ENCODE peak calls at places on chromosomes 7 and 10, in nine cellular contexts. One of them, this sample, is unnamed.

GRCh38 chr7:46619723-46620310 is 698.7 kb upstream of the IGFBP3 start:
- DNase-seq in A549: no peak
- DNase-seq in SK-N-SH: no peak
- DNase-seq in HCT116: no peak
- DNase-seq in HL-60: no peak
- DNase-seq in Panc1: no peak
- DNase-seq in GM12878: no peak
- DNase-seq in HepG2: no peak
- DNase-seq in K562: no peak
- DNase-seq in this sample: no peak

GRCh38 chr10:6493521-6494451 is 86.3 kb downstream of the PRKCQ start:
- DNase-seq in A549: no peak
- DNase-seq in SK-N-SH: no peak
- DNase-seq in HCT116: no peak
- DNase-seq in HL-60: no peak
- DNase-seq in Panc1: no peak
- DNase-seq in GM12878: no peak
- DNase-seq in HepG2: no peak
- DNase-seq in K562: no peak
- DNase-seq in this sample: no peak

GRCh38 chr10:101879456-101880189 is 36.0 kb upstream of the KCNIP2 start:
- DNase-seq in A549: peak
- DNase-seq in SK-N-SH: no peak
- DNase-seq in HCT116: no peak
- DNase-seq in HL-60: no peak
- DNase-seq in Panc1: no peak
- DNase-seq in GM12878: no peak
- DNase-seq in HepG2: no peak
- DNase-seq in K562: no peak
- DNase-seq in this sample: no peak

GRCh38 chr7:51255536-51256243 is 60.9 kb downstream of the COBL start:
- DNase-seq in A549: no peak
- DNase-seq in SK-N-SH: no peak
- DNase-seq in HCT116: peak
- DNase-seq in HL-60: no peak
- DNase-seq in Panc1: no peak
- DNase-seq in GM12878: no peak
- DNase-seq in HepG2: no peak
- DNase-seq in K562: no peak
- DNase-seq in this sample: no peak

GRCh38 chr7:72805526-72806494 is 22.2 kb downstream of the TYW1B start:
- DNase-seq in A549: peak
- DNase-seq in SK-N-SH: no peak
- DNase-seq in HCT116: no peak
- DNase-seq in HL-60: peak
- DNase-seq in Panc1: no peak
- DNase-seq in GM12878: no peak
- DNase-seq in HepG2: peak
- DNase-seq in K562: peak
- DNase-seq in this sample: no peak

GRCh38 chr10:114577133-114577532 is 80.9 kb downstream of the ABLIM1 start:
- DNase-seq in A549: peak
- DNase-seq in SK-N-SH: no peak
- DNase-seq in HCT116: no peak
- DNase-seq in HL-60: no peak
- DNase-seq in Panc1: no peak
- DNase-seq in GM12878: no peak
- DNase-seq in HepG2: no peak
- DNase-seq in K562: no peak
- DNase-seq in this sample: no peak

GRCh38 chr7:28550580-28551205 is 138.4 kb downstream of the CREB5 start:
- DNase-seq in A549: no peak
- DNase-seq in SK-N-SH: no peak
- DNase-seq in HCT116: no peak
- DNase-seq in HL-60: no peak
- DNase-seq in Panc1: no peak
- DNase-seq in GM12878: no peak
- DNase-seq in HepG2: no peak
- DNase-seq in K562: no peak
- DNase-seq in this sample: no peak

GRCh38 chr10:124725791-124726190 is 18.4 kb downstream of the FAM53B start:
- DNase-seq in A549: no peak
- DNase-seq in SK-N-SH: no peak
- DNase-seq in HCT116: no peak
- DNase-seq in HL-60: no peak
- DNase-seq in Panc1: no peak
- DNase-seq in GM12878: no peak
- DNase-seq in HepG2: no peak
- DNase-seq in K562: no peak
- DNase-seq in this sample: no peak

GRCh38 chr7:45080265-45080957 is 8.4 kb downstream of the NACAD start:
- DNase-seq in A549: peak
- DNase-seq in SK-N-SH: peak
- DNase-seq in HCT116: no peak
- DNase-seq in HL-60: no peak
- DNase-seq in Panc1: no peak
- DNase-seq in GM12878: no peak
- DNase-seq in HepG2: no peak
- DNase-seq in K562: no peak
- DNase-seq in this sample: no peak

GRCh38 chr10:27369832-27370231 is 129.2 kb upstream of the ACBD5 start:
- DNase-seq in A549: peak
- DNase-seq in SK-N-SH: no peak
- DNase-seq in HCT116: no peak
- DNase-seq in HL-60: no peak
- DNase-seq in Panc1: no peak
- DNase-seq in GM12878: no peak
- DNase-seq in HepG2: no peak
- DNase-seq in K562: no peak
- DNase-seq in this sample: peak

GRCh38 chr7:110084177-110084807 is 1006.6 kb upstream of the LRRN3 start:
- DNase-seq in A549: no peak
- DNase-seq in SK-N-SH: no peak
- DNase-seq in HCT116: no peak
- DNase-seq in HL-60: no peak
- DNase-seq in Panc1: no peak
- DNase-seq in GM12878: no peak
- DNase-seq in HepG2: no peak
- DNase-seq in K562: no peak
- DNase-seq in this sample: no peak

DNA sequence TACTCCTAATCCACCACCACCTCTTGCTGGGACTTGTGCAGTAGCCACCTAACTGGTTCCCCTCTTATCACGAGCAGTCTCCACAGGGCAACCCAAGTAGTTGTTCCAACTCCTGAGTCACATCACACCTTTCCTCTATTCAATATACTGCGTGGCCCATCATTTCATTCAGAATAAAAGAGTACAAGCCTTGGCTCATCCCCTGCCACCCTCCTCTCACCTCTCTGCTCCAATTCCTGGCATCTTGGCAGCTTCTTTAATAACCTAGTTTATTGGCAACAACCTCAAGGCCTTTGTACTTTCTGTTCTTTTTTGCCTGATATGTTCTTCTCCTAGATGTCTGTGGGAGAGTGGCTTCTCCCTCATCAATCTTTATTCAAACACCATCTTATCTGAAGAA is 199.4 kb downstream of the KIAA1217 start:
- DNase-seq in A549: no peak
- DNase-seq in SK-N-SH: no peak
- DNase-seq in HCT116: no peak
- DNase-seq in HL-60: no peak
- DNase-seq in Panc1: no peak
- DNase-seq in GM12878: no peak
- DNase-seq in HepG2: no peak
- DNase-seq in K562: no peak
- DNase-seq in this sample: no peak
- TF ChIP-seq REST in A549: no peak
- TF ChIP-seq REST in SK-N-SH: no peak
- TF ChIP-seq REST in HCT116: no peak
- TF ChIP-seq REST in HL-60: no peak
- TF ChIP-seq REST in Panc1: no peak
- TF ChIP-seq REST in GM12878: no peak
- TF ChIP-seq REST in HepG2: no peak
- TF ChIP-seq REST in K562: no peak
- TF ChIP-seq REST in this sample: no peak

GRCh38 chr7:151897951-151898686 is 21.2 kb upstream of the PRKAG2 start:
- DNase-seq in A549: no peak
- DNase-seq in SK-N-SH: no peak
- DNase-seq in HCT116: no peak
- DNase-seq in HL-60: no peak
- DNase-seq in Panc1: no peak
- DNase-seq in GM12878: no peak
- DNase-seq in HepG2: no peak
- DNase-seq in K562: no peak
- DNase-seq in this sample: no peak

GRCh38 chr7:151895008-151895661 is 18.2 kb upstream of the PRKAG2 start:
- DNase-seq in A549: no peak
- DNase-seq in SK-N-SH: no peak
- DNase-seq in HCT116: no peak
- DNase-seq in HL-60: no peak
- DNase-seq in Panc1: no peak
- DNase-seq in GM12878: no peak
- DNase-seq in HepG2: no peak
- DNase-seq in K562: no peak
- DNase-seq in this sample: no peak

GRCh38 chr7:151895695-151896485 is 19.0 kb upstream of the PRKAG2 start:
- DNase-seq in A549: no peak
- DNase-seq in SK-N-SH: no peak
- DNase-seq in HCT116: no peak
- DNase-seq in HL-60: no peak
- DNase-seq in Panc1: no peak
- DNase-seq in GM12878: no peak
- DNase-seq in HepG2: no peak
- DNase-seq in K562: no peak
- DNase-seq in this sample: no peak

GRCh38 chr7:151896486-151896885 is 19.6 kb upstream of the PRKAG2 start:
- DNase-seq in A549: no peak
- DNase-seq in SK-N-SH: no peak
- DNase-seq in HCT116: no peak
- DNase-seq in HL-60: no peak
- DNase-seq in Panc1: no peak
- DNase-seq in GM12878: no peak
- DNase-seq in HepG2: no peak
- DNase-seq in K562: no peak
- DNase-seq in this sample: no peak

DNA sequence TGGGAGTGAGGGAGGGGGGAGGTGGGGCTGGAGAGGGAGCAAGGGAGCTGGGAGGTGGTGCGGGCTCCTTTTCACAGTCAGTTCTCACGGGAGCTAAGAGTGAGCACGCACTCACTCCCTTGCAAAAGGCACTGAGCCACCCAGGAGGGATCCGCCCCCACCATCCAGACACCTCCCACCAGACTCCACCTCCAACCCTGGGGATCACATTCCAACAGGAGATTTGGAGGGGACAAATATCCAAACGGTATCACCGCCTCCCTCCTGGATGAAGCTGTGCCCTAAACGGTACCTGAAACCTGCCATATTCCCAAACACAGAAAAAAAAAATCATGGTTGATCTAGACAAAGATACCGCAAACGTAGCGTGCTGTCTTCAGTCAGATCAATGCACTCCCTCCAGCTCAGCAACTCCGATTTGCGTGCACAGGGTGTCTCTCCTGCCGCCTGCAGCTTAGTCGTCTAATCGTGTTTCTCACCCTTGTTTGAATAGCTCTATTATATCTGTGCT is 20.3 kb upstream of the PRKAG2 start:
- DNase-seq in A549: no peak
- DNase-seq in SK-N-SH: no peak
- DNase-seq in HCT116: no peak
- DNase-seq in HL-60: no peak
- DNase-seq in Panc1: no peak
- DNase-seq in GM12878: no peak
- DNase-seq in HepG2: no peak
- DNase-seq in K562: no peak
- DNase-seq in this sample: peak
- TF ChIP-seq REST in A549: no peak
- TF ChIP-seq REST in SK-N-SH: no peak
- TF ChIP-seq REST in HCT116: no peak
- TF ChIP-seq REST in HL-60: no peak
- TF ChIP-seq REST in Panc1: no peak
- TF ChIP-seq REST in GM12878: no peak
- TF ChIP-seq REST in HepG2: no peak
- TF ChIP-seq REST in K562: no peak
- TF ChIP-seq REST in this sample: no peak

GRCh38 chr7:137804819-137805218 is 42.0 kb downstream of the DGKI start:
- DNase-seq in A549: no peak
- DNase-seq in SK-N-SH: no peak
- DNase-seq in HCT116: no peak
- DNase-seq in HL-60: no peak
- DNase-seq in Panc1: no peak
- DNase-seq in GM12878: no peak
- DNase-seq in HepG2: no peak
- DNase-seq in K562: no peak
- DNase-seq in this sample: no peak

GRCh38 chr7:137798073-137798763 is 48.6 kb downstream of the DGKI start:
- DNase-seq in A549: no peak
- DNase-seq in SK-N-SH: no peak
- DNase-seq in HCT116: no peak
- DNase-seq in HL-60: no peak
- DNase-seq in Panc1: no peak
- DNase-seq in GM12878: peak
- DNase-seq in HepG2: no peak
- DNase-seq in K562: no peak
- DNase-seq in this sample: no peak

DNA sequence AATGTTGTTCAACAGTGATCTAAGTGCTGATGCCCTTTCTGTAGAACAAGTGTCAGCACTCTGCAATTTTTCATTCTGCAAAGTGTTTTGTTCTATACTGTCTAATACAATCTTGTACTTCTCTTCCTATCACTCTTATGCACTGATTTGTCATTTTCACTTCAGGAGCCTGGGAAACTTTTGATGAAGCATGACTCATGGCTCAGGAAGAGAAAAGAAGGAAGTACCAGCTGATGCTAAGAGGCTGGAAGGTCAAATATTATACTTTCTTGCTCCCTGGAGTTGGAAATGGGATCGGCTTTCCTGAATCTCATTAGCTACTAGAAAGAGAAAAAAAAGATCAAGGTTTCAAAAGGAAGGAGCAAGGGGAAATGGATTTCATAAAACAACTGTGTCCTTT is 45.8 kb downstream of the DGKI start:
- DNase-seq in A549: no peak
- DNase-seq in SK-N-SH: no peak
- DNase-seq in HCT116: no peak
- DNase-seq in HL-60: no peak
- DNase-seq in Panc1: no peak
- DNase-seq in GM12878: no peak
- DNase-seq in HepG2: no peak
- DNase-seq in K562: no peak
- DNase-seq in this sample: no peak
- TF ChIP-seq REST in A549: no peak
- TF ChIP-seq REST in SK-N-SH: no peak
- TF ChIP-seq REST in HCT116: no peak
- TF ChIP-seq REST in HL-60: no peak
- TF ChIP-seq REST in Panc1: no peak
- TF ChIP-seq REST in GM12878: no peak
- TF ChIP-seq REST in HepG2: no peak
- TF ChIP-seq REST in K562: no peak
- TF ChIP-seq REST in this sample: no peak

DNA sequence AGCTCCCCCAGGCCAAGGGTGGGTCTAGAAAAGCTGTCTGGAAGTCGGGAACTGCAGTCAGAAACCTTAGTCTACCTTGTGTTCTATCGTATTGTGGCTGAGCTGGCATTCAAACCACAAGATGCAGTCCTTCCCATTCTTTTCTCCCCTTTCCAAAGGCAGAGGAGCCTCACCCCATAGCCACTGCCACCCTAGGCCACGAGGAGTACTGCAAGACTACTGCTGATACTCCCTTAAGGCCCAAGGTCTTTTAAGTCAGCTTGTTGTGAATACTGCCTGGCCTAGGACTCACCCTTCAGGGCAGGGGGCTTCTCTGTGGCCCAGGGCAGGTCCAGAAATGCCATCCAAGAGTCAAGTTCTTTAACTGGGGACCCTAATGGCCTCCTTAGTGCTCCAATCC is 214.5 kb upstream of the CNTNAP2 start:
- DNase-seq in A549: no peak
- DNase-seq in SK-N-SH: no peak
- DNase-seq in HCT116: no peak
- DNase-seq in HL-60: no peak
- DNase-seq in Panc1: no peak
- DNase-seq in GM12878: no peak
- DNase-seq in HepG2: no peak
- DNase-seq in K562: no peak
- DNase-seq in this sample: peak
- TF ChIP-seq REST in A549: no peak
- TF ChIP-seq REST in SK-N-SH: no peak
- TF ChIP-seq REST in HCT116: no peak
- TF ChIP-seq REST in HL-60: no peak
- TF ChIP-seq REST in Panc1: no peak
- TF ChIP-seq REST in GM12878: no peak
- TF ChIP-seq REST in HepG2: no peak
- TF ChIP-seq REST in K562: no peak
- TF ChIP-seq REST in this sample: no peak

This sample was measured in GM23338.